ENCODE peak calls at places on chromosomes 16 and 17, in six cellular contexts. B, Z, D, Y, T and S are unnamed samples.

GRCh38 chr17:40145476-40145875 is 5.1 kb downstream of the CASC3 start:
- DNase-seq in B (no peak), Z (no peak), D (no peak), Y (no peak), T (no peak), S (no peak)

GRCh38 chr17:77403854-77404253 is 263.1 kb downstream of the SEC14L1 start:
- DNase-seq in B (no peak), Z (no peak), D (no peak), Y (no peak), T (no peak), S (no peak)

GRCh38 chr17:20123209-20123608 is 114.0 kb downstream of the SPECC1 start:
- DNase-seq in B (no peak), Z (no peak), D (no peak), Y (no peak), T (no peak), S (no peak)

GRCh38 chr16:58589311-58589890 is 40.2 kb downstream of the CNOT1 start:
- DNase-seq in B (no peak), Z (no peak), D (no peak), Y (no peak), T (no peak), S (no peak)

GRCh38 chr16:4200000-4200780 is 41.7 kb downstream of the SRL start:
- DNase-seq in B (peak; percentile 31), Z (peak; percentile 84), D (peak; percentile 69), Y (peak; percentile 77), T (peak; percentile 83), S (peak; percentile 70)

GRCh38 chr17:58538801-58539410 is 24.5 kb upstream of the MTMR4 start:
- DNase-seq in B (no peak), Z (no peak), D (no peak), Y (no peak), T (no peak), S (no peak)

GRCh38 chr17:46792071-46792470 is 26.4 kb downstream of the WNT3 start:
- DNase-seq in B (no peak), Z (no peak), D (no peak), Y (no peak), T (no peak), S (no peak)

GRCh38 chr16:72191551-72191950 is 19.6 kb upstream of the PMFBP1 start:
- DNase-seq in B (no peak), Z (no peak), D (no peak), Y (no peak), T (peak; percentile 10), S (no peak)

GRCh38 chr17:44865231-44865660 is 17.6 kb downstream of the HIGD1B start:
- DNase-seq in B (peak; percentile 47), Z (peak; percentile 67), D (peak; percentile 93), Y (peak; percentile 66), T (peak; percentile 77), S (peak; percentile 66)

GRCh38 chr17:48711128-48711527 is 11.2 kb downstream of the PRAC1 start:
- DNase-seq in B (no peak), Z (no peak), D (no peak), Y (no peak), T (no peak), S (no peak)

GRCh38 chr16:87474017-87474416 is 18.8 kb downstream of the ZCCHC14 start:
- DNase-seq in B (no peak), Z (peak; percentile 42), D (no peak), Y (no peak), T (no peak), S (no peak)

GRCh38 chr16:53549970-53550406 is 47.0 kb upstream of the AKTIP start:
- DNase-seq in B (peak; percentile 46), Z (no peak), D (peak; percentile 59), Y (peak; percentile 62), T (peak; percentile 71), S (no peak)

GRCh38 chr16:28237754-28238357 is 26.1 kb upstream of the XPO6 start:
- DNase-seq in B (no peak), Z (no peak), D (no peak), Y (no peak), T (no peak), S (no peak)

GRCh38 chr16:76784530-76784929 is 406.5 kb upstream of the MON1B start:
- DNase-seq in B (no peak), Z (no peak), D (no peak), Y (no peak), T (no peak), S (no peak)

GRCh38 chr17:40329981-40330794 is 21.2 kb downstream of the RARA start:
- DNase-seq in B (no peak), Z (peak; percentile 84), D (no peak), Y (no peak), T (peak; percentile 85), S (no peak)

GRCh38 chr16:25089346-25089745 is 22.2 kb upstream of the LCMT1 start:
- DNase-seq in B (no peak), Z (no peak), D (peak; percentile 65), Y (no peak), T (no peak), S (no peak)

GRCh38 chr17:29140631-29141483 is 39.3 kb downstream of the MYO18A start:
- DNase-seq in B (no peak), Z (peak; percentile 60), D (no peak), Y (no peak), T (no peak), S (no peak)

GRCh38 chr17:3946711-3947235 is 17.5 kb downstream of the ATP2A3 start:
- DNase-seq in B (no peak), Z (no peak), D (peak; percentile 28), Y (no peak), T (no peak), S (no peak)

GRCh38 chr17:59746849-59747445 is 39.5 kb downstream of the VMP1 start:
- DNase-seq in B (no peak), Z (no peak), D (peak; percentile 77), Y (no peak), T (no peak), S (no peak)

GRCh38 chr17:4502466-4503154 is 3.9 kb downstream of the SPNS2 start:
- DNase-seq in B (no peak), Z (no peak), D (no peak), Y (no peak), T (no peak), S (no peak)

GRCh38 chr16:49484454-49484853 is 110.8 kb downstream of the C16orf78 start:
- DNase-seq in B (no peak), Z (peak; percentile 83), D (no peak), Y (peak; percentile 44), T (peak; percentile 78), S (peak; percentile 91)

GRCh38 chr16:66240996-66241395 is 125.5 kb upstream of the CDH5 start:
- DNase-seq in B (no peak), Z (no peak), D (no peak), Y (no peak), T (no peak), S (no peak)

GRCh38 chr17:49707246-49707607 is 537 bp downstream of the SLC35B1 start:
- DNase-seq in B (no peak), Z (no peak), D (no peak), Y (no peak), T (no peak), S (no peak)

GRCh38 chr17:70390059-70390458 is 220.7 kb downstream of the KCNJ2 start:
- DNase-seq in B (no peak), Z (no peak), D (no peak), Y (no peak), T (no peak), S (no peak)

GRCh38 chr16:6517321-6517720 is 815.3 kb upstream of the RBFOX1 start:
- DNase-seq in B (no peak), Z (no peak), D (no peak), Y (no peak), T (no peak), S (no peak)

GRCh38 chr16:75306102-75306762 is 54.8 kb upstream of the BCAR1 start:
- DNase-seq in B (peak; percentile 49), Z (no peak), D (peak; percentile 20), Y (no peak), T (no peak), S (no peak)

GRCh38 chr17:489758-490329 is 137.2 kb upstream of the RPH3AL start:
- DNase-seq in B (no peak), Z (no peak), D (no peak), Y (peak; percentile 39), T (peak; percentile 28), S (peak; percentile 67)

GRCh38 chr17:1555618-1556471 is 6.7 kb downstream of the PITPNA start:
- DNase-seq in B (no peak), Z (no peak), D (no peak), Y (peak; percentile 60), T (peak; percentile 51), S (peak; percentile 28)

GRCh38 chr16:57054771-57055170 is 37.6 kb upstream of the CPNE2 start:
- DNase-seq in B (no peak), Z (no peak), D (no peak), Y (no peak), T (no peak), S (no peak)
- TF ChIP-seq CTCF in B (no peak), Z (no peak), D (no peak), Y (no peak), T (no peak), S (no peak)

GRCh38 chr16:82134884-82135283 is 35.1 kb downstream of the MPHOSPH6 start:
- DNase-seq in B (no peak), Z (no peak), D (no peak), Y (no peak), T (no peak), S (no peak)

GRCh38 chr16:82137819-82138177 is 32.2 kb downstream of the MPHOSPH6 start:
- DNase-seq in B (no peak), Z (no peak), D (no peak), Y (no peak), T (no peak), S (no peak)

GRCh38 chr16:82135844-82136243 is 34.2 kb downstream of the MPHOSPH6 start:
- DNase-seq in B (no peak), Z (no peak), D (no peak), Y (no peak), T (no peak), S (no peak)

GRCh38 chr16:82136956-82137818 is 32.8 kb downstream of the MPHOSPH6 start:
- DNase-seq in B (no peak), Z (no peak), D (no peak), Y (no peak), T (no peak), S (no peak)

GRCh38 chr16:82138478-82139285 is 31.3 kb downstream of the MPHOSPH6 start:
- DNase-seq in B (peak; percentile 12), Z (no peak), D (no peak), Y (no peak), T (no peak), S (no peak)
- H3K4me3 ChIP-seq in B (peak overlapping the region; percentile 28), Z (no peak overlapping the region), D (no peak overlapping the region), Y (no peak overlapping the region), T (no peak overlapping the region), S (no peak overlapping the region)

GRCh38 chr16:85047867-85048455 is 20.4 kb downstream of the KIAA0513 start:
- DNase-seq in B (no peak), Z (no peak), D (no peak), Y (no peak), T (peak; percentile 23), S (peak; percentile 40)
- H3K27ac ChIP-seq in B (no peak overlapping the region), Z (no peak overlapping the region), D (no peak overlapping the region), Y (no peak overlapping the region), T (no peak overlapping the region), S (no peak overlapping the region)

GRCh38 chr17:30372755-30373154 is 6.0 kb upstream of the CPD start:
- DNase-seq in B (peak; percentile 29), Z (no peak), D (peak; percentile 69), Y (no peak), T (no peak), S (no peak)
- TF ChIP-seq CTCF in B (peak; percentile 27), Z (no peak), D (peak; percentile 46), Y (no peak), T (no peak), S (no peak)